ENCODE peak calls at places on chromosomes 1 and 21, in seven cellular contexts. One of them, this sample, is unnamed.

GRCh38 chr1:84298688-84299535 is 2.6 kb upstream of the SAMD13 start:
- DNase-seq in COR-L47: peak
- DNase-seq in cardiac fibroblast: peak
- DNase-seq in hepatic stellate cell: peak
- DNase-seq in iris pigment epithelial cell: peak
- DNase-seq in Daoy: peak
- DNase-seq in activated T-cell treated with anti-CD3 and anti-CD28 coated beads for 4 hours: peak
- DNase-seq in this sample: peak

GRCh38 chr1:30734580-30734979 is 11.2 kb upstream of the MATN1 start:
- DNase-seq in COR-L47: no peak
- DNase-seq in cardiac fibroblast: no peak
- DNase-seq in hepatic stellate cell: no peak
- DNase-seq in iris pigment epithelial cell: no peak
- DNase-seq in Daoy: no peak
- DNase-seq in activated T-cell treated with anti-CD3 and anti-CD28 coated beads for 4 hours: no peak
- DNase-seq in this sample: no peak

GRCh38 chr1:183238071-183238470 is 52.0 kb downstream of the LAMC2 start:
- DNase-seq in COR-L47: no peak
- DNase-seq in cardiac fibroblast: peak
- DNase-seq in hepatic stellate cell: peak
- DNase-seq in iris pigment epithelial cell: peak
- DNase-seq in Daoy: peak
- DNase-seq in activated T-cell treated with anti-CD3 and anti-CD28 coated beads for 4 hours: no peak
- DNase-seq in this sample: peak

GRCh38 chr21:29121759-29122158 is 8.7 kb upstream of the MAP3K7CL start:
- DNase-seq in COR-L47: no peak
- DNase-seq in cardiac fibroblast: no peak
- DNase-seq in hepatic stellate cell: no peak
- DNase-seq in iris pigment epithelial cell: no peak
- DNase-seq in Daoy: no peak
- DNase-seq in activated T-cell treated with anti-CD3 and anti-CD28 coated beads for 4 hours: no peak
- DNase-seq in this sample: no peak

GRCh38 chr1:60747321-60747720 is 335.0 kb upstream of the NFIA start:
- DNase-seq in COR-L47: no peak
- DNase-seq in cardiac fibroblast: no peak
- DNase-seq in hepatic stellate cell: no peak
- DNase-seq in iris pigment epithelial cell: no peak
- DNase-seq in Daoy: no peak
- DNase-seq in activated T-cell treated with anti-CD3 and anti-CD28 coated beads for 4 hours: no peak
- DNase-seq in this sample: no peak

GRCh38 chr1:89050649-89051033 is 14.4 kb downstream of the GBP1 start:
- DNase-seq in COR-L47: no peak
- DNase-seq in cardiac fibroblast: no peak
- DNase-seq in hepatic stellate cell: no peak
- DNase-seq in iris pigment epithelial cell: no peak
- DNase-seq in Daoy: no peak
- DNase-seq in activated T-cell treated with anti-CD3 and anti-CD28 coated beads for 4 hours: no peak
- DNase-seq in this sample: no peak

GRCh38 chr1:16174886-16175598 is 19.2 kb upstream of the EPHA2 start:
- DNase-seq in COR-L47: no peak
- DNase-seq in cardiac fibroblast: no peak
- DNase-seq in hepatic stellate cell: no peak
- DNase-seq in iris pigment epithelial cell: no peak
- DNase-seq in Daoy: no peak
- DNase-seq in activated T-cell treated with anti-CD3 and anti-CD28 coated beads for 4 hours: no peak
- DNase-seq in this sample: no peak

GRCh38 chr1:99590578-99591209 is 55.2 kb upstream of the PALMD start:
- DNase-seq in COR-L47: peak
- DNase-seq in cardiac fibroblast: peak
- DNase-seq in hepatic stellate cell: peak
- DNase-seq in iris pigment epithelial cell: peak
- DNase-seq in Daoy: peak
- DNase-seq in activated T-cell treated with anti-CD3 and anti-CD28 coated beads for 4 hours: no peak
- DNase-seq in this sample: peak

GRCh38 chr1:94828251-94828650 is 8.1 kb downstream of the SLC44A3 start:
- DNase-seq in COR-L47: no peak
- DNase-seq in cardiac fibroblast: no peak
- DNase-seq in hepatic stellate cell: no peak
- DNase-seq in iris pigment epithelial cell: no peak
- DNase-seq in Daoy: no peak
- DNase-seq in activated T-cell treated with anti-CD3 and anti-CD28 coated beads for 4 hours: no peak
- DNase-seq in this sample: peak

GRCh38 chr1:92701147-92701546 is 83.8 kb downstream of the EVI5 start:
- DNase-seq in COR-L47: no peak
- DNase-seq in cardiac fibroblast: peak
- DNase-seq in hepatic stellate cell: no peak
- DNase-seq in iris pigment epithelial cell: peak
- DNase-seq in Daoy: no peak
- DNase-seq in activated T-cell treated with anti-CD3 and anti-CD28 coated beads for 4 hours: no peak
- DNase-seq in this sample: no peak